ENCODE peak calls at places on chromosomes 13 and 19, in six cellular contexts. L is HEK293T, K is neural crest cell, E is natural killer cell, U is hepatic stellate cell, M is Caki2. N is an unnamed sample.

GRCh38 chr13:39038569-39038898 is 278 bp downstream of the NHLRC3 start:
- DNase-seq in L (no peak), K (no peak), E (peak), U (peak), M (no peak), N (peak)

GRCh38 chr13:37752156-37752555 is 117.4 kb downstream of the TRPC4 start:
- DNase-seq in L (no peak), K (no peak), E (no peak), U (no peak), M (no peak), N (peak)

GRCh38 chr19:1512671-1513491 is at the start of gene ADAMTSL5:
- DNase-seq in L (peak), K (no peak), E (no peak), U (peak), M (no peak), N (peak)

GRCh38 chr19:6692027-6692426 is 22.1 kb upstream of the TNFSF14 start:
- DNase-seq in L (no peak), K (no peak), E (no peak), U (no peak), M (no peak), N (no peak)

GRCh38 chr13:63636231-63636993 is 2220.8 kb upstream of the PCDH20 start:
- DNase-seq in L (peak), K (no peak), E (no peak), U (no peak), M (peak), N (peak)

GRCh38 chr13:75864718-75865117 is 228.6 kb downstream of the LMO7 start:
- DNase-seq in L (no peak), K (no peak), E (no peak), U (peak), M (no peak), N (no peak)

GRCh38 chr19:6087074-6087506 is 23.2 kb downstream of the RFX2 start:
- DNase-seq in L (no peak), K (no peak), E (no peak), U (no peak), M (peak), N (peak)

GRCh38 chr13:84433024-84433423 is 550.8 kb upstream of the SLITRK1 start:
- DNase-seq in L (no peak), K (no peak), E (no peak), U (peak), M (no peak), N (no peak)

GRCh38 chr13:113187263-113187669 is 21.2 kb downstream of the PCID2 start:
- DNase-seq in L (peak), K (no peak), E (no peak), U (peak), M (peak), N (peak)

GRCh38 chr19:40221858-40222619 is 3.9 kb upstream of the TTC9B start:
- DNase-seq in L (peak), K (peak), E (peak), U (peak), M (peak), N (peak)

GRCh38 chr13:42405665-42406390 is 133.9 kb downstream of the AKAP11 start:
- DNase-seq in L (no peak), K (no peak), E (no peak), U (no peak), M (peak), N (peak)

GRCh38 chr19:15379996-15380647 is 535 bp upstream of the AKAP8 start:
- DNase-seq in L (peak), K (peak), E (no peak), U (no peak), M (peak), N (peak)

GRCh38 chr13:42064259-42064658 is 15.8 kb downstream of the DGKH start:
- DNase-seq in L (no peak), K (no peak), E (no peak), U (no peak), M (no peak), N (no peak)

GRCh38 chr19:45442927-45443461 is 19.3 kb upstream of the ERCC1 start:
- DNase-seq in L (no peak), K (peak), E (peak), U (no peak), M (peak), N (no peak)

GRCh38 chr19:35946203-35946602 is 10.0 kb downstream of the LRFN3 start:
- DNase-seq in L (no peak), K (no peak), E (no peak), U (no peak), M (no peak), N (no peak)

GRCh38 chr13:31096624-31097302 is 64.9 kb downstream of the HSPH1 start:
- DNase-seq in L (no peak), K (no peak), E (no peak), U (no peak), M (no peak), N (no peak)

GRCh38 chr13:32639502-32640105 is 53.4 kb downstream of the PDS5B start:
- DNase-seq in L (peak), K (peak), E (no peak), U (peak), M (no peak), N (peak)

GRCh38 chr13:111938743-111939142 is 128.2 kb upstream of the SOX1 start:
- DNase-seq in L (no peak), K (no peak), E (no peak), U (no peak), M (no peak), N (no peak)

N was measured in ACHN.